ENCODE peak calls at places on chromosome 1, in five cellular contexts. Q, R, W, D and O are unnamed samples.

GRCh38 chr1:107559881-107560280 is 405.1 kb downstream of the VAV3 start:
- DNase-seq in Q (no peak), R (no peak), W (no peak), D (no peak), O (no peak)

GRCh38 chr1:111856411-111857135 is 100.9 kb downstream of the DDX20 start:
- DNase-seq in Q (no peak), R (peak; percentile 21), W (no peak), D (no peak), O (no peak)

GRCh38 chr1:23745515-23745914 is 2.2 kb downstream of the ELOA start:
- DNase-seq in Q (no peak), R (peak; percentile 41), W (no peak), D (peak; percentile 53), O (peak; percentile 42)

GRCh38 chr1:206478746-206479145 is 8.5 kb downstream of the IKBKE start:
- DNase-seq in Q (no peak), R (no peak), W (no peak), D (no peak), O (no peak)

GRCh38 chr1:244436336-244437102 is 15.2 kb downstream of the ADSS2 start:
- DNase-seq in Q (no peak), R (no peak), W (no peak), D (no peak), O (peak; percentile 25)

GRCh38 chr1:244865028-244865371 is 657 bp upstream of the HNRNPU start:
- DNase-seq in Q (peak; percentile 41), R (peak; percentile 56), W (no peak), D (no peak), O (no peak)

GRCh38 chr1:178928985-178929384 is 58.1 kb upstream of the ANGPTL1 start:
- DNase-seq in Q (no peak), R (peak; percentile 63), W (no peak), D (no peak), O (no peak)

GRCh38 chr1:235022341-235023196 is 106.1 kb downstream of the TOMM20 start:
- DNase-seq in Q (no peak), R (no peak), W (no peak), D (no peak), O (no peak)

GRCh38 chr1:202860744-202861419 is 28.1 kb downstream of the RABIF start:
- DNase-seq in Q (peak; percentile 56), R (peak; percentile 97), W (peak; percentile 83), D (no peak), O (peak; percentile 9)

GRCh38 chr1:192104852-192105251 is 53.4 kb upstream of the RGS18 start:
- DNase-seq in Q (no peak), R (no peak), W (no peak), D (peak; percentile 52), O (peak; percentile 31)

GRCh38 chr1:211813590-211813989 is 17.0 kb downstream of the LPGAT1 start:
- DNase-seq in Q (no peak), R (no peak), W (peak; percentile 63), D (peak; percentile 57), O (no peak)

GRCh38 chr1:10387611-10388386 is 11.1 kb upstream of the PGD start:
- DNase-seq in Q (no peak), R (peak; percentile 50), W (no peak), D (peak; percentile 67), O (peak; percentile 80)

DNA sequence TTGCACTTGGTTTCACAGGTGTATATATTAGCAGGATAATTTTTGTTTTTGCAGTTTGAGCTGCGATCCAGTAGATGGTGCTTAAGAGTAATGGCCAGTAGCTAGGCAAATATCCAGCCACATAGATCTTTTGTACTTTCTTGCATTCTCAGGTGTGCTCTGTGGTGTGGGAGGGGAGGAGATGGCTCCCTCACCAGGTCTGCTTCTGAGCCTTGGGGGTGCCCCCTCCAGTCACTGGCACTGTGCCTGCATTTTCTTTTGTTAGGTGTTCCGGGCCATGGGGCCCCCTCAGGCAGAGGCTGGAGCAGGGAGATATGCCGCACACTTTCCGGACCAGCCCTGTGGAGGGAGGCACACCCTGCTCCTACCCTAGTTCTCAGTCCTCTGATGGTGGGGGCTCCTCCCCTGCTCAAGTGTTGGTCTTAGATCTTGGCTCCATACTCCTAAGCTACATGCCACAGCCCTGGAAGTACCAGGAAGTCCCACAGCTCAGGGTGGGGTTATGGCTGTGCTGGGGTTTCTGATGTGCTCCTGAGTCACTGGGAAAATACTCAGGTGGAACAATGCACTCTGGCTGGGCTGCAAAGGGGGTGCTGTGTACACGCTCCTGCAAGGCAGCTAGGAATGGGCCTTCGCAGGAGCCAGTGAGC is 197.6 kb upstream of the DMRTA2 start:
- DNase-seq in Q (no peak), R (peak; percentile 82), W (peak; percentile 89), D (no peak), O (no peak)
- TF ChIP-seq CTCF in Q (no peak), R (peak; percentile 79), W (peak; percentile 44), D (peak; percentile 48), O (peak; percentile 70)

GRCh38 chr1:44733784-44734183 is 2.8 kb upstream of the RNU5D-1 start:
- DNase-seq in Q (no peak), R (no peak), W (no peak), D (no peak), O (no peak)

GRCh38 chr1:44735992-44736391 is 3.6 kb upstream of the KIF2C start:
- DNase-seq in Q (no peak), R (no peak), W (no peak), D (no peak), O (no peak)

GRCh38 chr1:44740179-44740617 is 561 bp downstream of the KIF2C start:
- DNase-seq in Q (no peak), R (no peak), W (no peak), D (no peak), O (no peak)

DNA sequence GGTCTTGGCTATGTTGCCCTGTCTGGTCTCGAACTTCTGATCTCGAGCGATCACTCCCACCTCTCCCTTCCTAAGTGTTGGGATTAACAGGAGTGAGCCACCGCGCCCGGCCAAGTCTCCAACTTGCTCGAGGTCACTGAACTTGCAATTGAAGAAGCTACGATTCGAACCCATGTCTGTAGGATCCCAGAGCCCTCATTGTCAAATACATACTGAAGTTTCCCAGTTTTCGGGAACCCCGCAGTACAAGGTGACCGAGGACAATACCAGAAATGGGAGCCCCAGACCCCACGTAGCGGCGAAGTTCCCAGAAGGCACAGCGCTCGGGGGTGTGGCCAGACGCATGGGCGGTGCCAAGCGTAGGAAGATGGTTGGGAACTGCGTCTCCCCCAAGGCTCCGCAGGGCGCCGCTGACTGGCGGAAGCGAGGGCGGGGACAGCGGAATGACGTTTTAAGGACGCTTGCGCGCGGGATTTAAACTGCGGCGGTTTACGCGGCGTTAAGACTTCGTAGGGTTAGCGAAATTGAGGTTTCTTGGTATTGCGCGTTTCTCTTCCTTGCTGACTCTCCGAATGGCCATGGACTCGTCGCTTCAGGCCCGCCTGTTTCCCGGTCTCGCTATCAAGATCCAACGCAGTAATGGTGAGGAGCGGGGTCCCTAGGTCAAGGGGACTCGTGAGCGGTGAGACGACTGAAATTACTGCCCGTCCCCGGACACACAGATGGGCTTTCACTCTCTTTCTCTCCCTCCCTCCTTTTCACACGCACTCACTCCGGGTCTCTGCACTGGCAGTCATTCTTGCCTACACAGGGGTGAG is at the start of gene KIF2C:
- DNase-seq in Q (peak; percentile 94), R (peak; percentile 99), W (peak; percentile 98), D (peak; percentile 97), O (peak; percentile 96)
- TF ChIP-seq CTCF in Q (no peak), R (no peak), W (no peak), D (no peak), O (peak; percentile 26)

DNA sequence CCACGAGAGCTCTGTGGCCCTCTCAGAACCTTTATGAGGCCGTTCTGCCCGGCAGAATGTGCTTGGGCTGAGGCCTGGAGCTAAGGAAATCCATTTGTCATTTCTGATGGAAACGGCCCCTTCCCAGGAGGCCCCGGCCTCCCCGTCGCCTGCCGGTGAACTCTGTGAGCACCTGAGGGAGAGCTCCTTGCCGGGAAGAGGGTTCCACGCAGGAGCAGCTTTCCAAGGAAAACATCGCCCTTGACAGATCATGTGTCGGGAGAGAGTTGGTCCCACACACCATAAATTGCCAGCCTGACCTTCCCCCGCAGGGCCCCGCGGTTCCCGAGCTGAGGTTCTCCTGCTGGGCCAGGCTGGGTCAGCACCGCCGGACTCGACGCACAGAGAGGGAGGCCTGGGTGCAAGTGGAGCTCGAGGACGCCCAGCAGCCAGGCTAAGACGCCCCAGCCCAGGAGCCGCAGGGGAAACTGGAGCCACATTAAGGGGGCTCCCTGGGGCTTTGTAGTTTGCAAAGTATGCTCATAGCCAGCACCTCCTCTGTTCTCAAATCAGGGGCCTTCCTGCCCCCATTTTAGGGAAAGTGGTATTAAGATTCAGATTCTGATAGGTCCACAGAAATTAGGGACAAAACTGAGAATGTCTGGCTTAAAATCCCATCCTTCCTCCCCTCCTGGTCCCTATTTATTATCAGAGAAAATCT is 239.5 kb downstream of the FOXD2 start:
- DNase-seq in Q (no peak), R (no peak), W (no peak), D (no peak), O (no peak)
- TF ChIP-seq CTCF in Q (no peak), R (no peak), W (no peak), D (no peak), O (no peak)

GRCh38 chr1:220813013-220813412 is 26.3 kb downstream of the MTARC1 start:
- DNase-seq in Q (no peak), R (peak; percentile 72), W (no peak), D (no peak), O (no peak)
- TF ChIP-seq CTCF in Q (no peak), R (peak; percentile 78), W (no peak), D (no peak), O (peak; percentile 37)

GRCh38 chr1:92913093-92913819 is 48.0 kb downstream of the DIPK1A start:
- DNase-seq in Q (no peak), R (no peak), W (no peak), D (no peak), O (no peak)
- TF ChIP-seq CTCF in Q (no peak), R (no peak), W (no peak), D (no peak), O (no peak)

GRCh38 chr1:6384962-6385672 is 8.4 kb downstream of the ACOT7 start:
- DNase-seq in Q (no peak), R (no peak), W (no peak), D (peak; percentile 44), O (no peak)
- TF ChIP-seq CTCF in Q (no peak), R (no peak), W (no peak), D (no peak), O (no peak)

DNA sequence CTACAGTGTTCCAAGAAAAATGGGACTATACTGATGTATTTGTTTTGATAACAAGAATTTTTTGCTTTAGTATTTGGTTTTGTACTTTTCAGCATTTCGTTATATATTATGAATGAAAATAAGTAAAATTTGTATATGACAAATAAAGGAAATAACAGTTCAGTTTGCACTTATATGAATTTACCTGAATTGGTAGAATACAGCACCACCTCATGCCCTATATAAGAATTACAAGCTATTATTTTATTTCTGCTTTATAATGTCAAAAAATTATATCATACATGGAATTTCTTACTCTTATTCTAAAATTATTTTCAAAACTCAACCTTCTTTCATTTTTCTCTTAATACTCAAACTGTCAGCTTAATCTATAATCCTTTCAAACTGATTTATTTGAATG is 14.6 kb downstream of the EFCAB7 start:
- DNase-seq in Q (no peak), R (peak; percentile 11), W (no peak), D (peak; percentile 11), O (no peak)
- TF ChIP-seq CTCF in Q (peak; percentile 60), R (no peak), W (peak; percentile 35), D (peak; percentile 52), O (peak; percentile 80)